ENCODE peak calls at places on chromosomes 7 and 10, in six cellular contexts. D is bronchial epithelial cell; F is A172; A is GM06990; U is T-helper 22 cell; Y is activated naive CD4-positive, alpha-beta T cell treated with anti-CD3 and anti-CD28 coated beads, Interleukin-2, amount 10 ng/mL, durations not matched to agents 7 days and 5 days. C is an unnamed sample.

GRCh38 chr7:158102897-158103296 is 484.7 kb downstream of the PTPRN2 start:
- DNase-seq in F (no peak), A (no peak), U (no peak), Y (no peak), D (no peak), C (no peak)

GRCh38 chr10:99785646-99786045 is 3.2 kb downstream of the ABCC2 start:
- DNase-seq in D (peak), F (no peak), U (no peak), A (no peak), Y (no peak), C (no peak)

GRCh38 chr7:77537136-77537594 is at the start of gene PTPN12:
- DNase-seq in U (no peak), F (no peak), Y (no peak), D (no peak), A (no peak), C (no peak)

GRCh38 chr7:135714534-135715009 is 13.4 kb downstream of the SLC13A4 start:
- DNase-seq in Y (no peak), A (no peak), U (no peak), F (peak), D (peak), C (no peak)

GRCh38 chr7:22110227-22110839 is 164.6 kb upstream of the CDCA7L start:
- DNase-seq in Y (peak), U (peak), F (peak), D (peak), A (peak), C (peak)

GRCh38 chr10:83037653-83038052 is 1101.7 kb upstream of the GHITM start:
- DNase-seq in A (no peak), D (no peak), Y (no peak), U (no peak), F (no peak), C (no peak)

GRCh38 chr10:114566064-114566463 is 92.0 kb downstream of the ABLIM1 start:
- DNase-seq in F (no peak), A (no peak), D (no peak), Y (no peak), U (no peak), C (no peak)

GRCh38 chr7:110573862-110574528 is 516.9 kb upstream of the LRRN3 start:
- DNase-seq in D (peak), Y (no peak), A (no peak), F (peak), U (no peak), C (peak)

GRCh38 chr7:7433736-7434260 is 101.9 kb downstream of the COL28A1 start:
- DNase-seq in D (no peak), F (no peak), A (no peak), Y (no peak), U (no peak), C (no peak)

GRCh38 chr7:143492799-143493568 is 15.3 kb downstream of the TAS2R41 start:
- DNase-seq in Y (no peak), F (no peak), D (peak), A (no peak), U (no peak), C (no peak)

GRCh38 chr10:50917486-50917885 is 32.1 kb upstream of the A1CF start:
- DNase-seq in Y (no peak), D (peak), A (no peak), F (peak), U (no peak), C (no peak)

GRCh38 chr10:132526676-132527075 is 10.9 kb upstream of the INPP5A start:
- DNase-seq in U (no peak), F (peak), A (no peak), Y (no peak), D (no peak), C (no peak)

GRCh38 chr10:122949296-122949695 is 4.7 kb downstream of the C10orf88 start:
- DNase-seq in F (no peak), U (no peak), Y (no peak), D (peak), A (no peak), C (no peak)

GRCh38 chr7:159020987-159021386 is 123.7 kb downstream of the VIPR2 start:
- DNase-seq in A (no peak), F (no peak), Y (peak), D (no peak), U (no peak), C (peak)

GRCh38 chr10:33238643-33239042 is 95.8 kb downstream of the NRP1 start:
- DNase-seq in Y (no peak), U (no peak), A (no peak), F (peak), D (peak), C (no peak)

GRCh38 chr7:91852263-91852741 is 28.2 kb downstream of the MTERF1 start:
- DNase-seq in A (no peak), Y (no peak), U (no peak), F (peak), D (peak), C (no peak)

C was measured in K562.